ENCODE peak calls at places on chromosome 4, in four cellular contexts. Z, Q, J and M are unnamed samples.

GRCh38 chr4:143403551-143403816 is 66.8 kb downstream of the GAB1 start:
- DNase-seq in Z (no peak), Q (no peak), J (no peak), M (no peak)

GRCh38 chr4:40908297-40908696 is 158.5 kb downstream of the NSUN7 start:
- DNase-seq in Z (no peak), Q (no peak), J (no peak), M (no peak)

GRCh38 chr4:78720994-78721677 is 55.0 kb upstream of the BMP2K start:
- DNase-seq in Z (no peak), Q (no peak), J (no peak), M (no peak)

GRCh38 chr4:121736735-121737351 is 28.1 kb downstream of the SMIM43 start:
- DNase-seq in Z (no peak), Q (no peak), J (peak), M (peak)

GRCh38 chr4:126986828-126987227 is 645.9 kb upstream of the INTU start:
- DNase-seq in Z (no peak), Q (no peak), J (peak), M (peak)

GRCh38 chr4:77193511-77194236 is 36.7 kb downstream of the CCNG2 start:
- DNase-seq in Z (no peak), Q (no peak), J (no peak), M (no peak)

GRCh38 chr4:109548655-109549054 is 11.4 kb upstream of the MCUB start:
- DNase-seq in Z (peak), Q (no peak), J (peak), M (peak)

GRCh38 chr4:110516106-110516922 is 40.4 kb downstream of the ENPEP start:
- DNase-seq in Z (peak), Q (no peak), J (peak), M (peak)

GRCh38 chr4:86432552-86433134 is 72.8 kb upstream of the MAPK10 start:
- DNase-seq in Z (no peak), Q (no peak), J (no peak), M (no peak)

GRCh38 chr4:111070390-111070789 is 447.5 kb upstream of the PITX2 start:
- DNase-seq in Z (no peak), Q (no peak), J (no peak), M (peak)

GRCh38 chr4:73945674-73946449 is 36.0 kb downstream of the PF4 start:
- DNase-seq in Z (no peak), Q (no peak), J (no peak), M (no peak)

GRCh38 chr4:186770446-186771175 is 47.0 kb upstream of the FAT1 start:
- DNase-seq in Z (peak), Q (no peak), J (peak), M (peak)

GRCh38 chr4:145878501-145879435 is 59.9 kb downstream of the ZNF827 start:
- DNase-seq in Z (no peak), Q (no peak), J (peak), M (peak)

GRCh38 chr4:40289366-40290188 is 45.6 kb upstream of the CHRNA9 start:
- DNase-seq in Z (no peak), Q (no peak), J (no peak), M (no peak)

GRCh38 chr4:24249972-24250371 is 334.4 kb downstream of the DHX15 start:
- DNase-seq in Z (no peak), Q (no peak), J (no peak), M (no peak)

GRCh38 chr4:67565284-67565683 is 6.8 kb downstream of the STAP1 start:
- DNase-seq in Z (no peak), Q (no peak), J (no peak), M (peak)

GRCh38 chr4:184392748-184393334 is 81.5 kb downstream of the IRF2 start:
- DNase-seq in Z (no peak), Q (no peak), J (no peak), M (no peak)

GRCh38 chr4:58749206-58749605 is 1639.0 kb upstream of the IGFBP7 start:
- DNase-seq in Z (no peak), Q (no peak), J (no peak), M (no peak)

GRCh38 chr4:24330198-24330972 is 254.0 kb downstream of the DHX15 start:
- DNase-seq in Z (no peak), Q (no peak), J (no peak), M (no peak)

GRCh38 chr4:138562544-138562961 is 320.4 kb upstream of the SLC7A11 start:
- DNase-seq in Z (peak), Q (no peak), J (no peak), M (peak)

GRCh38 chr4:139241086-139241783 is 38.8 kb downstream of the MGARP start:
- DNase-seq in Z (no peak), Q (no peak), J (no peak), M (no peak)

GRCh38 chr4:158841540-158841939 is 72.7 kb downstream of the FNIP2 start:
- DNase-seq in Z (no peak), Q (no peak), J (no peak), M (peak)

GRCh38 chr4:122772311-122772710 is 39.8 kb downstream of the BBS12 start:
- DNase-seq in Z (no peak), Q (no peak), J (peak), M (peak)

GRCh38 chr4:52979020-52979419 is 116.9 kb downstream of the RASL11B start:
- DNase-seq in Z (no peak), Q (no peak), J (no peak), M (peak)

GRCh38 chr4:5051210-5051691 is at the start of gene STK32B:
- DNase-seq in Z (peak), Q (no peak), J (peak), M (peak)

GRCh38 chr4:52996261-52997131 is 134.4 kb downstream of the RASL11B start:
- DNase-seq in Z (peak), Q (peak), J (peak), M (peak)

GRCh38 chr4:169900241-169900845 is 125.9 kb downstream of the MFAP3L start:
- DNase-seq in Z (no peak), Q (no peak), J (no peak), M (no peak)

GRCh38 chr4:159417006-159417405 is 314.1 kb downstream of the RAPGEF2 start:
- DNase-seq in Z (no peak), Q (no peak), J (no peak), M (no peak)

GRCh38 chr4:13170131-13170530 is 314.0 kb downstream of the RAB28 start:
- DNase-seq in Z (no peak), Q (no peak), J (no peak), M (no peak)

GRCh38 chr4:129565214-129565613 is 469.3 kb downstream of the C4orf33 start:
- DNase-seq in Z (no peak), Q (no peak), J (no peak), M (no peak)

GRCh38 chr4:134201216-134202098 is at the start of gene PABPC4L:
- DNase-seq in Z (peak), Q (peak), J (peak), M (peak)